ENCODE peak calls at places on chromosomes 2 and 18, in six cellular contexts. S is testis, V is body of pancreas, X is ovary, W is IMR-90, J is H54. Z is an unnamed sample.

GRCh38 chr2:15782009-15782751 is 158.2 kb upstream of the MYCN start:
- DNase-seq in S (no peak), V (no peak), X (no peak), W (no peak), J (no peak), Z (no peak)

GRCh38 chr2:85393836-85394235 is 16.3 kb downstream of the CAPG start:
- DNase-seq in S (no peak), V (no peak), X (no peak), W (peak), J (no peak), Z (no peak)

GRCh38 chr2:33528551-33528950 is 52.1 kb downstream of the RASGRP3 start:
- DNase-seq in S (no peak), V (no peak), X (no peak), W (no peak), J (no peak), Z (no peak)

GRCh38 chr2:62529758-62530157 is 23.8 kb upstream of the TMEM17 start:
- DNase-seq in S (no peak), V (no peak), X (no peak), W (no peak), J (no peak), Z (no peak)

GRCh38 chr2:30225131-30225762 is 6.1 kb upstream of the LBH start:
- DNase-seq in S (peak), V (no peak), X (peak), W (peak), J (peak), Z (peak)

GRCh38 chr2:96509847-96510230 is 4.7 kb upstream of the NEURL3 start:
- DNase-seq in S (no peak), V (no peak), X (no peak), W (no peak), J (no peak), Z (no peak)

GRCh38 chr2:234292205-234292954 is 204.5 kb downstream of the ARL4C start:
- DNase-seq in S (no peak), V (no peak), X (no peak), W (no peak), J (no peak), Z (no peak)

GRCh38 chr18:30674619-30675018 is 367.9 kb downstream of the DSC3 start:
- DNase-seq in S (no peak), V (no peak), X (no peak), W (no peak), J (no peak), Z (no peak)

GRCh38 chr2:216478151-216478550 is 20.5 kb upstream of the RPL37A start:
- DNase-seq in S (peak), V (no peak), X (no peak), W (peak), J (peak), Z (no peak)

GRCh38 chr2:70995227-70995729 is 605 bp upstream of the TEX261 start:
- DNase-seq in S (peak), V (peak), X (no peak), W (peak), J (no peak), Z (no peak)

GRCh38 chr18:63626431-63626830 is 17.6 kb downstream of the SERPINB4 start:
- DNase-seq in S (no peak), V (no peak), X (no peak), W (no peak), J (no peak), Z (no peak)

GRCh38 chr2:169106563-169107545 is 37.5 kb downstream of the DHRS9 start:
- DNase-seq in S (no peak), V (no peak), X (no peak), W (no peak), J (no peak), Z (no peak)

GRCh38 chr2:172931923-172932520 is 143.6 kb upstream of the MAP3K20 start:
- DNase-seq in S (peak), V (peak), X (peak), W (peak), J (peak), Z (no peak)

GRCh38 chr2:152055366-152056108 is 43.3 kb downstream of the CACNB4 start:
- DNase-seq in S (no peak), V (no peak), X (no peak), W (no peak), J (no peak), Z (no peak)

GRCh38 chr18:8706545-8706980 is 1.2 kb downstream of the MTCL1 start:
- DNase-seq in S (no peak), V (no peak), X (peak), W (peak), J (no peak), Z (no peak)

GRCh38 chr2:231278868-231279267 is 80.4 kb downstream of the ARMC9 start:
- DNase-seq in S (no peak), V (no peak), X (no peak), W (no peak), J (no peak), Z (no peak)
- TF ChIP-seq POLR2A in S (no peak), V (no peak), X (no peak), W (no peak), J (no peak), Z (no peak)

GRCh38 chr2:38037757-38038615 is 38.0 kb downstream of the CYP1B1 start:
- DNase-seq in S (peak), V (peak), X (peak), W (peak), J (peak), Z (peak)
- TF ChIP-seq POLR2A in S (no peak), V (no peak), X (no peak), W (no peak), J (no peak), Z (no peak)

GRCh38 chr18:50268022-50268747 is 1.9 kb upstream of the CFAP53 start:
- DNase-seq in S (peak), V (peak), X (peak), W (peak), J (no peak), Z (peak)

GRCh38 chr18:50262977-50263376 is 3.3 kb downstream of the CFAP53 start:
- DNase-seq in S (no peak), V (no peak), X (no peak), W (no peak), J (no peak), Z (no peak)

GRCh38 chr18:50266248-50266704 is at the start of gene CFAP53:
- DNase-seq in S (peak), V (peak), X (peak), W (peak), J (peak), Z (peak)
- TF ChIP-seq POLR2A in S (no peak), V (no peak), X (no peak), W (peak), J (no peak), Z (peak)

GRCh38 chr2:11746376-11746806 is at the start of gene LPIN1:
- DNase-seq in S (peak), V (peak), X (peak), W (peak), J (peak), Z (peak)
- TF ChIP-seq POLR2A in S (peak), V (peak), X (peak), W (peak), J (peak), Z (peak)

GRCh38 chr2:41717883-41718282 is 329.9 kb upstream of the PKDCC start:
- DNase-seq in S (no peak), V (no peak), X (no peak), W (no peak), J (no peak), Z (no peak)
- TF ChIP-seq POLR2A in S (no peak), V (no peak), X (no peak), W (no peak), J (no peak), Z (no peak)

DNA sequence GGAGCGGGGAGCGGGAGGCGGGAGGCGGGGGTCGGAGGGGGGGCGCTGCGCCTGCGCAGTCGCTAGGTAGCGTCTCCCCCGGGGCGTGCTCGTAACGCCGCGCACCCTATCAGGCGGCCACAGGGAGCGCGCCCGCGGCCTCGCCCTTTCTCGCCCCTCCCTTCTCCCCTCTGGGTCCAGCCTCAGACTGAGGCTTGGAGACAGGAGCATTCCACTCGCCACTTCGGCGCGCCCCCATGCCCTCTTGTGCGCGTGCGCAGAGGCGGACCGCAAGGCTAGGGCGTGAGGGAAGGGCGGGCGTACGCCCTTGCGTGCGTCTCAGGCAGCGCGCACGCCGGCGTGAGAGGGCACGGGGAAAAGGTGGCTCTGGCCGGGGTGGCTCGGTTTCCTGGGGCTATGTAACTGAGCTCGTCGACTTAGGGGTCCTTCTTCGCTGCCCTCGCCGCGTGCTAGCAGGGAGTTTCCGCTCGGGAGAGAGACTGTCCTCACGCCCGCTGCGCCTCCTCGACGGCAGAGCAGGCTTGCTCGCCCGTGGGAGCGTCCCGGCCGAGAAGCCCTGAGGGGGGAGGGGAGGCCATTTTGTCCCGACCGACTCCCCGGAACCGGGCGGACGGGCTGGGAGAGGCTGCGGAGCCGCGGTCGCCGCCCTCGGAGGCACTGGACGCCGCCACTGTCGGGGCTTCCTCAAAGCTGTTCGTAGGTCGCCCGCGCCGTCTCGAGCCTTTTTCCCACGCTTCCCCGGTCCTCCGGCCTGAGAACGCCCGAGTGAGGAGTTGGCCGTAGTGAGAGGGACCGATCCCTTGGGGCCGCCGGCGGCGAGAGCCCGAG is at the start of gene RAB10:
- DNase-seq in S (peak), V (peak), X (peak), W (peak), J (peak), Z (peak)
- TF ChIP-seq POLR2A in S (peak), V (peak), X (peak), W (peak), J (peak), Z (peak)

GRCh38 chr2:164617466-164617865 is 3.8 kb downstream of the GRB14 start:
- DNase-seq in S (no peak), V (no peak), X (no peak), W (no peak), J (peak), Z (no peak)

GRCh38 chr2:164624296-164624695 is 3.0 kb upstream of the GRB14 start:
- DNase-seq in S (no peak), V (no peak), X (no peak), W (no peak), J (no peak), Z (no peak)

GRCh38 chr2:164621761-164622105 is 451 bp upstream of the GRB14 start:
- DNase-seq in S (no peak), V (peak), X (no peak), W (no peak), J (no peak), Z (peak)

GRCh38 chr2:164622338-164623106 is 1.2 kb upstream of the GRB14 start:
- DNase-seq in S (no peak), V (no peak), X (no peak), W (no peak), J (no peak), Z (no peak)

DNA sequence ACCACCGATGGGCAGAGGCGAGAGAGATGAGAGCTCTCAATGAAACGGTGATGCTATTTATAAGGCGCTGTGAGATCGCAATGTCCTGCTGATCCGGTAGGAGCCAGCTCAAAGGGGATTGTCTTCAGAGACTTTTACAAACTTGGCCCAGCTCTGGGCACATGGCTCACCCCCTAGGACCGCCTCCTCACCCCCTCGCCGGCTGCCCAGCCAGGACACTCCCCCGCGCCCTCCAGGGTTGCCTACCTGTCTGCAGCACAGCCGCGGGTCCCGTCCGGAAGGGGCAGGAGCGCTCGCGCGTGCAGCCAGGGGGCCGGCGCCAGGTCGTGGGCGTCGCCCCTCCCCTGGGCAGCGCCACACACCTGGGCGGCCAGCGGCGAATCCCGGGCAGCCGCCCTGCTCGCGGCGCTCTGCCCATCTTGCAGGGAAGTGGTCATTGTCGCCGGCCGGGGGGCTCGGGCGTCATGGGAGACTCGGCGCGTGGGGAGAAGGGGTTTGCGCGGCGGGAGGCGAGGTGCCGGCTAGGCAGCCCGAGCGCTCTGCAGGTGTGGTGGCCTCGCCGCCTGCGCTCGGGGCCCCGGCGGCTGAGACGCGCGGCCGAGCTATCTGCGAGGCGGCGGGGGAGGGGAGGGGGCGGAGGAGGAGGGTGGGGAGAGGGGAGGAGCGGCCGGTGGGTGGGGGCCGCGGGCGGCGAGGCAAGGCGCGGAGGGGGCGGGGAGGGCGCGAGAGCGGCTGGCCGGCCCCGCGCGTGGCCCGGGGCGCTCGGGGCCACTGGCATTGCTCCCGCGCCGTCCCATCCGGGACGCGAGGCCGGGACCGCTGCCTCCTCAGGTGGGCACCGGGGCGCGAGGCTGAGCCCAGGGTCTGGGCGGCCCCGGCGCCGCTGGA is at the start of gene GRB14:
- DNase-seq in S (peak), V (peak), X (peak), W (no peak), J (no peak), Z (peak)
- TF ChIP-seq POLR2A in S (no peak), V (peak), X (no peak), W (no peak), J (no peak), Z (no peak)

GRCh38 chr2:226835796-226836547 is at the start of gene RHBDD1:
- DNase-seq in S (peak), V (peak), X (peak), W (peak), J (peak), Z (peak)
- TF ChIP-seq POLR2A in S (peak), V (peak), X (peak), W (peak), J (peak), Z (peak)